ENCODE peak calls at places on chromosomes 3 and 15, in seven cellular contexts. One of them, this sample, is unnamed.

GRCh38 chr3:188821998-188822397 is 349.8 kb upstream of the TPRG1 start:
- DNase-seq in NCI-H1092 treated with DMSO at 0.1 percent for 48 hours: no peak
- DNase-seq in HEK293T: no peak
- DNase-seq in A172: no peak
- DNase-seq in CD4-positive, alpha-beta T cell: no peak
- DNase-seq in NCI-H345: no peak
- DNase-seq in SW480: no peak
- DNase-seq in this sample: no peak

GRCh38 chr15:73560501-73561117 is 72.6 kb downstream of the NPTN start:
- DNase-seq in NCI-H345: peak
- DNase-seq in SW480: peak
- DNase-seq in HEK293T: peak
- DNase-seq in NCI-H1092 treated with DMSO at 0.1 percent for 48 hours: peak
- DNase-seq in CD4-positive, alpha-beta T cell: no peak
- DNase-seq in A172: peak
- DNase-seq in this sample: peak

GRCh38 chr3:188627652-188628051 is 473.7 kb downstream of the LPP start:
- DNase-seq in NCI-H345: no peak
- DNase-seq in CD4-positive, alpha-beta T cell: no peak
- DNase-seq in A172: peak
- DNase-seq in HEK293T: no peak
- DNase-seq in SW480: peak
- DNase-seq in NCI-H1092 treated with DMSO at 0.1 percent for 48 hours: no peak
- DNase-seq in this sample: no peak

GRCh38 chr15:90211440-90212168 is 10.5 kb downstream of the SEMA4B start:
- DNase-seq in HEK293T: no peak
- DNase-seq in A172: peak
- DNase-seq in SW480: peak
- DNase-seq in NCI-H1092 treated with DMSO at 0.1 percent for 48 hours: no peak
- DNase-seq in NCI-H345: no peak
- DNase-seq in CD4-positive, alpha-beta T cell: no peak
- DNase-seq in this sample: no peak

GRCh38 chr15:91864669-91865068 is 11.2 kb downstream of the SLCO3A1 start:
- DNase-seq in CD4-positive, alpha-beta T cell: no peak
- DNase-seq in HEK293T: no peak
- DNase-seq in NCI-H345: no peak
- DNase-seq in A172: no peak
- DNase-seq in NCI-H1092 treated with DMSO at 0.1 percent for 48 hours: no peak
- DNase-seq in SW480: no peak
- DNase-seq in this sample: no peak

GRCh38 chr15:57703387-57703786 is 3.1 kb upstream of the POLR2M start:
- DNase-seq in NCI-H1092 treated with DMSO at 0.1 percent for 48 hours: no peak
- DNase-seq in HEK293T: no peak
- DNase-seq in SW480: peak
- DNase-seq in NCI-H345: no peak
- DNase-seq in CD4-positive, alpha-beta T cell: no peak
- DNase-seq in A172: peak
- DNase-seq in this sample: no peak

GRCh38 chr15:44882499-44882968 is 74.0 kb upstream of the TERB2 start:
- DNase-seq in A172: peak
- DNase-seq in SW480: no peak
- DNase-seq in HEK293T: no peak
- DNase-seq in NCI-H1092 treated with DMSO at 0.1 percent for 48 hours: no peak
- DNase-seq in CD4-positive, alpha-beta T cell: no peak
- DNase-seq in NCI-H345: peak
- DNase-seq in this sample: no peak

GRCh38 chr3:14548321-14548729 is 8.2 kb upstream of the GRIP2 start:
- DNase-seq in CD4-positive, alpha-beta T cell: no peak
- DNase-seq in A172: peak
- DNase-seq in NCI-H1092 treated with DMSO at 0.1 percent for 48 hours: peak
- DNase-seq in NCI-H345: peak
- DNase-seq in HEK293T: peak
- DNase-seq in SW480: peak
- DNase-seq in this sample: peak

GRCh38 chr15:101055411-101055810 is 136.3 kb downstream of the LRRK1 start:
- DNase-seq in NCI-H1092 treated with DMSO at 0.1 percent for 48 hours: no peak
- DNase-seq in NCI-H345: no peak
- DNase-seq in HEK293T: no peak
- DNase-seq in A172: no peak
- DNase-seq in SW480: no peak
- DNase-seq in CD4-positive, alpha-beta T cell: no peak
- DNase-seq in this sample: no peak